ENCODE peak calls at places on chromosomes 7 and 10, in eight cellular contexts. One of them, this sample, is unnamed.

GRCh38 chr7:128402346-128402745 is 7.4 kb downstream of the IMPDH1 start:
- DNase-seq in Panc1: no peak
- DNase-seq in natural killer cell: no peak
- DNase-seq in NCI-H226: no peak
- DNase-seq in nephron progenitor cell: no peak
- DNase-seq in kidney: no peak
- DNase-seq in GM04504: no peak
- DNase-seq in progenitor cell of endocrine pancreas: no peak
- DNase-seq in this sample: no peak

GRCh38 chr7:151736403-151736909 is 140.5 kb downstream of the PRKAG2 start:
- DNase-seq in Panc1: peak; percentile 97
- DNase-seq in natural killer cell: no peak
- DNase-seq in NCI-H226: peak; percentile 79
- DNase-seq in nephron progenitor cell: peak; percentile 82
- DNase-seq in kidney: peak; percentile 93
- DNase-seq in GM04504: peak; percentile 90
- DNase-seq in progenitor cell of endocrine pancreas: no peak
- DNase-seq in this sample: peak; percentile 51

GRCh38 chr7:22653981-22654380 is 73.0 kb upstream of the IL6 start:
- DNase-seq in Panc1: no peak
- DNase-seq in natural killer cell: no peak
- DNase-seq in NCI-H226: no peak
- DNase-seq in nephron progenitor cell: no peak
- DNase-seq in kidney: no peak
- DNase-seq in GM04504: no peak
- DNase-seq in progenitor cell of endocrine pancreas: no peak
- DNase-seq in this sample: no peak

GRCh38 chr7:4015371-4015770 is 666.7 kb upstream of the FOXK1 start:
- DNase-seq in Panc1: no peak
- DNase-seq in natural killer cell: no peak
- DNase-seq in NCI-H226: no peak
- DNase-seq in nephron progenitor cell: no peak
- DNase-seq in kidney: no peak
- DNase-seq in GM04504: no peak
- DNase-seq in progenitor cell of endocrine pancreas: no peak
- DNase-seq in this sample: no peak

GRCh38 chr7:27201231-27202017 is 1.5 kb upstream of the HOXA13 start:
- DNase-seq in Panc1: no peak
- DNase-seq in natural killer cell: no peak
- DNase-seq in NCI-H226: peak; percentile 30
- DNase-seq in nephron progenitor cell: no peak
- DNase-seq in kidney: no peak
- DNase-seq in GM04504: no peak
- DNase-seq in progenitor cell of endocrine pancreas: no peak
- DNase-seq in this sample: no peak

GRCh38 chr7:102978280-102978679 is 65.5 kb downstream of the LRRC17 start:
- DNase-seq in Panc1: no peak
- DNase-seq in natural killer cell: no peak
- DNase-seq in NCI-H226: peak; percentile 95
- DNase-seq in nephron progenitor cell: no peak
- DNase-seq in kidney: no peak
- DNase-seq in GM04504: peak; percentile 12
- DNase-seq in progenitor cell of endocrine pancreas: no peak
- DNase-seq in this sample: no peak

GRCh38 chr10:18795549-18795948 is 136.3 kb downstream of the ARL5B start:
- DNase-seq in Panc1: no peak
- DNase-seq in natural killer cell: no peak
- DNase-seq in NCI-H226: no peak
- DNase-seq in nephron progenitor cell: no peak
- DNase-seq in kidney: no peak
- DNase-seq in GM04504: no peak
- DNase-seq in progenitor cell of endocrine pancreas: no peak
- DNase-seq in this sample: no peak

GRCh38 chr7:16923019-16923418 is 41.2 kb upstream of the AGR3 start:
- DNase-seq in Panc1: no peak
- DNase-seq in natural killer cell: no peak
- DNase-seq in NCI-H226: no peak
- DNase-seq in nephron progenitor cell: no peak
- DNase-seq in kidney: no peak
- DNase-seq in GM04504: no peak
- DNase-seq in progenitor cell of endocrine pancreas: no peak
- DNase-seq in this sample: no peak

GRCh38 chr10:70779685-70780369 is 5.3 kb downstream of the TBATA start:
- DNase-seq in Panc1: no peak
- DNase-seq in natural killer cell: no peak
- DNase-seq in NCI-H226: no peak
- DNase-seq in nephron progenitor cell: no peak
- DNase-seq in kidney: no peak
- DNase-seq in GM04504: no peak
- DNase-seq in progenitor cell of endocrine pancreas: no peak
- DNase-seq in this sample: no peak

GRCh38 chr10:62728479-62728878 is 76.0 kb upstream of the ADO start:
- DNase-seq in Panc1: no peak
- DNase-seq in natural killer cell: no peak
- DNase-seq in NCI-H226: no peak
- DNase-seq in nephron progenitor cell: no peak
- DNase-seq in kidney: no peak
- DNase-seq in GM04504: no peak
- DNase-seq in progenitor cell of endocrine pancreas: no peak
- DNase-seq in this sample: no peak

GRCh38 chr7:101233907-101234547 is 3.6 kb downstream of the CLDN15 start:
- DNase-seq in Panc1: no peak
- DNase-seq in natural killer cell: no peak
- DNase-seq in NCI-H226: no peak
- DNase-seq in nephron progenitor cell: no peak
- DNase-seq in kidney: no peak
- DNase-seq in GM04504: no peak
- DNase-seq in progenitor cell of endocrine pancreas: no peak
- DNase-seq in this sample: no peak

GRCh38 chr7:140541513-140542192 is 62.3 kb upstream of the MKRN1 start:
- DNase-seq in Panc1: peak; percentile 71
- DNase-seq in natural killer cell: no peak
- DNase-seq in NCI-H226: peak; percentile 96
- DNase-seq in nephron progenitor cell: peak; percentile 76
- DNase-seq in kidney: no peak
- DNase-seq in GM04504: peak; percentile 79
- DNase-seq in progenitor cell of endocrine pancreas: peak; percentile 48
- DNase-seq in this sample: peak; percentile 71

GRCh38 chr10:98119891-98120290 is 14.6 kb upstream of the R3HCC1L start:
- DNase-seq in Panc1: no peak
- DNase-seq in natural killer cell: no peak
- DNase-seq in NCI-H226: no peak
- DNase-seq in nephron progenitor cell: no peak
- DNase-seq in kidney: no peak
- DNase-seq in GM04504: no peak
- DNase-seq in progenitor cell of endocrine pancreas: no peak
- DNase-seq in this sample: no peak

GRCh38 chr10:126650164-126650563 is 20.3 kb downstream of the C10orf90 start:
- DNase-seq in Panc1: no peak
- DNase-seq in natural killer cell: no peak
- DNase-seq in NCI-H226: no peak
- DNase-seq in nephron progenitor cell: no peak
- DNase-seq in kidney: no peak
- DNase-seq in GM04504: no peak
- DNase-seq in progenitor cell of endocrine pancreas: no peak
- DNase-seq in this sample: no peak

GRCh38 chr7:100441641-100442535 is 5.6 kb upstream of the PPP1R35 start:
- DNase-seq in Panc1: no peak
- DNase-seq in natural killer cell: no peak
- DNase-seq in NCI-H226: no peak
- DNase-seq in nephron progenitor cell: no peak
- DNase-seq in kidney: peak; percentile 41
- DNase-seq in GM04504: no peak
- DNase-seq in progenitor cell of endocrine pancreas: no peak
- DNase-seq in this sample: no peak